ENCODE peak calls at places on chromosome 22, in five cellular contexts. S, D, X, Y and Q are unnamed samples.

GRCh38 chr22:36806824-36807223 is 10.0 kb downstream of the PVALB start:
- DNase-seq in S (no peak), D (no peak), X (no peak), Y (no peak), Q (no peak)

GRCh38 chr22:50192825-50193204 is 7.1 kb downstream of the TRABD start:
- DNase-seq in S (no peak), D (no peak), X (no peak), Y (no peak), Q (no peak)

GRCh38 chr22:21632237-21632895 is at the start of gene CCDC116:
- DNase-seq in S (no peak), D (no peak), X (peak), Y (no peak), Q (peak)

GRCh38 chr22:17319541-17319940 is 49.7 kb upstream of the CECR2 start:
- DNase-seq in S (no peak), D (no peak), X (peak), Y (no peak), Q (no peak)

GRCh38 chr22:19735665-19736510 is 12.5 kb downstream of the GP1BB start:
- DNase-seq in S (no peak), D (no peak), X (peak), Y (no peak), Q (no peak)

GRCh38 chr22:30219049-30219448 is 27.5 kb downstream of the LIF start:
- DNase-seq in S (no peak), D (no peak), X (peak), Y (no peak), Q (no peak)

GRCh38 chr22:40472036-40472435 is 101.6 kb downstream of the SGSM3 start:
- DNase-seq in S (no peak), D (no peak), X (no peak), Y (no peak), Q (no peak)

GRCh38 chr22:48440176-48440575 is 1387.5 kb downstream of the BRD1 start:
- DNase-seq in S (no peak), D (no peak), X (no peak), Y (no peak), Q (no peak)

GRCh38 chr22:45743687-45744086 is 72.1 kb downstream of the ATXN10 start:
- DNase-seq in S (no peak), D (no peak), X (no peak), Y (no peak), Q (peak)

GRCh38 chr22:20779813-20780148 is 5.9 kb downstream of the SERPIND1 start:
- DNase-seq in S (no peak), D (peak), X (no peak), Y (no peak), Q (no peak)

GRCh38 chr22:19806213-19807160 is 45.9 kb downstream of the TBX1 start:
- DNase-seq in S (peak), D (no peak), X (peak), Y (no peak), Q (no peak)

GRCh38 chr22:46758867-46759290 is 3.6 kb upstream of the TBC1D22A start:
- DNase-seq in S (peak), D (peak), X (peak), Y (no peak), Q (peak)

GRCh38 chr22:38111941-38112355 is 1.5 kb upstream of the BAIAP2L2 start:
- DNase-seq in S (no peak), D (no peak), X (no peak), Y (no peak), Q (peak)

GRCh38 chr22:27867114-27867957 is 51.7 kb downstream of the PITPNB start:
- DNase-seq in S (no peak), D (no peak), X (no peak), Y (no peak), Q (no peak)

GRCh38 chr22:43925433-43926348 is 2.1 kb downstream of the PNPLA3 start:
- DNase-seq in S (no peak), D (no peak), X (no peak), Y (no peak), Q (peak)
- TF ChIP-seq BHLHE40 in S (no peak), D (no peak), X (no peak), Y (no peak), Q (no peak)

GRCh38 chr22:39215430-39216142 is 29.2 kb downstream of the PDGFB start:
- DNase-seq in S (peak), D (no peak), X (peak), Y (no peak), Q (no peak)

GRCh38 chr22:39214383-39215069 is 30.3 kb downstream of the PDGFB start:
- DNase-seq in S (peak), D (peak), X (no peak), Y (no peak), Q (peak)

GRCh38 chr22:39215070-39215396 is 29.7 kb downstream of the PDGFB start:
- DNase-seq in S (no peak), D (no peak), X (no peak), Y (no peak), Q (no peak)

GRCh38 chr22:39214006-39214382 is 30.8 kb downstream of the PDGFB start:
- DNase-seq in S (no peak), D (no peak), X (no peak), Y (no peak), Q (no peak)

DNA sequence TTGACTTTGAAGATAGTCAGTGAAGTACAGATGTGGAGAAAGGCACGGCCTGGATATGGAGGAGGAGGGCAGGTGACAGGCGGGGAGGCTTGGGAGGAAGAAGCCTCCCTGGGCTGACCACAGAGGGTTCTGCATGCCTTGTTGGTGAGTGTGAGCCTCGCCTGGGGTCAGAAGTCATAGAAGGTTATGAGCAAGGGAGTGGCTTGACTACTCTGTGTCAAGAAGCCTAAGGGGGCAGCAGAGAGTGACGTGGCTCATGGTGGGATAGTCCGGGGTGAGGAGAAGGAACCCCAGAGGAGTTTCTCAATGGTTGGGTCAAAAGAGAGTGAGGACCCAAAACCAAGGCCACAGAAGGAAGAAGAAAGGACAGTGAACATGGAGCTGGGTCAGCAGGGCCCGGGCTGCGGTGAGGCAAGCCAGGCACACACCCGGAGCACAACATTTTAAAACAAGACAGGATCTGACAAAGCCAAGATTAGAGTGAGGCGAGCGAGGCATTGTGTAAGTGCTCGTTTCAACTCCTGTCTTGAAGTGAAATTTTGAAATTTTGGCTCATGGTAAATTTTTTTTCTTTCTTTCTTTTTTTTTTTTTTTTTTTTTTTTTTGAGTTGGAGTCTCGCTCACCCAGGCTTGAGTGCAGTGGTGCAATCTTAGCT is 31.9 kb downstream of the PDGFB start:
- DNase-seq in S (peak), D (no peak), X (peak), Y (no peak), Q (peak)
- TF ChIP-seq USF2 in S (no peak), D (no peak), X (no peak), Y (no peak), Q (no peak)

GRCh38 chr22:25085156-25085555 is 114.5 kb upstream of the CRYBB3 start:
- DNase-seq in S (no peak), D (no peak), X (no peak), Y (no peak), Q (no peak)

GRCh38 chr22:25084405-25085107 is 115.1 kb upstream of the CRYBB3 start:
- DNase-seq in S (no peak), D (no peak), X (no peak), Y (no peak), Q (no peak)

GRCh38 chr22:25082096-25082495 is 117.6 kb upstream of the CRYBB3 start:
- DNase-seq in S (no peak), D (no peak), X (no peak), Y (no peak), Q (no peak)

GRCh38 chr22:25081409-25081824 is 118.2 kb upstream of the CRYBB3 start:
- DNase-seq in S (peak), D (peak), X (peak), Y (no peak), Q (peak)

DNA sequence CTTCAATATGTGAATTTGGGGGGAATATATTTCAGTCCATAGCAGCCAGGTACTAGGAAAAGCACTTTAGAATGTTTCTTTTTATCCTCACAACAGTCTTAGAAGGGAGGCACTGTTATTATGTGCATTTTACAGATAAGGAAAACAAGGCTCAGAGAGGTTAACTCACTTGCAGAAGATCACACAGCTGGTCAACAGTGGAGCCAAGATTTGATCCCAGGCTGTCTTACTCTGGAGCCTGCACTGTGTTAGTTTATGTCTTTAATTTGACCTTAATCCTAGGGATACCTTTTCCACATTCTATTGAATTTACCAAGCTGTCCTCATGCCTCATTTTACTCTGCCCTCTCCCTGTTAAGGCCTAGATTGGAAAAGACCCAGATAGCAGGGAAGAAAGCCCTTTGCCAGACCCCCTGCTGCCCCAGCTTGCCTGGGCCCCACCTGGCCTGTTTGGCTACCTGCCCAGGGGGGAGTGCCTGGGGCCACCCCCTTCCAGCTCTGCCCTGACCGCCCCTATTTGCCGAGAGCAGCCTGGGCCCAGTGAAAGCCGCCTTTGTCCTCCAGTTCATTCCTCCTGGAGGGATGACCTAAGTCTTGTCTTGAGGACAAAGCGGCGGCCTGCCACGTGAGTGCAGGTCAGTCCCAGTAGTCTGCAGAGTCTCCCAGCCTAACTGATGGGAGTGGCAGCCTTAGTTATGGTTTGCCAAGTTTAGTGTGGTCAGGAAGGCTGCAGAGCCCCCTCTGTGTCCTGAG is 116.1 kb upstream of the CRYBB3 start:
- DNase-seq in S (no peak), D (no peak), X (no peak), Y (no peak), Q (peak)
- TF ChIP-seq BHLHE40 in S (no peak), D (no peak), X (no peak), Y (no peak), Q (peak)

GRCh38 chr22:23467721-23468294 is 112.3 kb downstream of the IGLL1 start:
- DNase-seq in S (no peak), D (no peak), X (no peak), Y (no peak), Q (peak)
- TF ChIP-seq USF2 in S (no peak), D (no peak), X (no peak), Y (no peak), Q (no peak)